ENCODE peak calls at places on chromosome 22, in nine cellular contexts. One of them, this sample, is unnamed.

GRCh38 chr22:20015971-20016733 is 471 bp downstream of the ARVCF start:
- DNase-seq in mucosa of descending colon: peak; percentile 63
- DNase-seq in progenitor cell of endocrine pancreas: peak; percentile 31
- DNase-seq in A549: peak; percentile 12
- DNase-seq in GM06990: no peak
- DNase-seq in cardiac fibroblast: no peak
- DNase-seq in pancreas: peak; percentile 54
- DNase-seq in HFFc6: no peak
- DNase-seq in astrocyte of the spinal cord: no peak
- DNase-seq in this sample: no peak

GRCh38 chr22:26785942-26786341 is 128.6 kb downstream of the MIAT start:
- DNase-seq in mucosa of descending colon: no peak
- DNase-seq in progenitor cell of endocrine pancreas: no peak
- DNase-seq in A549: no peak
- DNase-seq in GM06990: no peak
- DNase-seq in cardiac fibroblast: no peak
- DNase-seq in pancreas: no peak
- DNase-seq in HFFc6: no peak
- DNase-seq in astrocyte of the spinal cord: no peak
- DNase-seq in this sample: no peak

GRCh38 chr22:26905640-26906039 is 248.3 kb downstream of the MIAT start:
- DNase-seq in mucosa of descending colon: no peak
- DNase-seq in progenitor cell of endocrine pancreas: no peak
- DNase-seq in A549: no peak
- DNase-seq in GM06990: no peak
- DNase-seq in cardiac fibroblast: no peak
- DNase-seq in pancreas: no peak
- DNase-seq in HFFc6: no peak
- DNase-seq in astrocyte of the spinal cord: no peak
- DNase-seq in this sample: no peak

GRCh38 chr22:19963863-19964642 is 22.4 kb upstream of the TXNRD2 start:
- DNase-seq in mucosa of descending colon: no peak
- DNase-seq in progenitor cell of endocrine pancreas: no peak
- DNase-seq in A549: no peak
- DNase-seq in GM06990: no peak
- DNase-seq in cardiac fibroblast: no peak
- DNase-seq in pancreas: no peak
- DNase-seq in HFFc6: no peak
- DNase-seq in astrocyte of the spinal cord: no peak
- DNase-seq in this sample: no peak

GRCh38 chr22:31620756-31621480 is 41.1 kb downstream of the PISD start:
- DNase-seq in mucosa of descending colon: no peak
- DNase-seq in progenitor cell of endocrine pancreas: no peak
- DNase-seq in A549: no peak
- DNase-seq in GM06990: no peak
- DNase-seq in cardiac fibroblast: no peak
- DNase-seq in pancreas: no peak
- DNase-seq in HFFc6: no peak
- DNase-seq in astrocyte of the spinal cord: no peak
- DNase-seq in this sample: no peak

GRCh38 chr22:27113211-27114030 is 456.0 kb downstream of the MIAT start:
- DNase-seq in mucosa of descending colon: no peak
- DNase-seq in progenitor cell of endocrine pancreas: no peak
- DNase-seq in A549: peak; percentile 87
- DNase-seq in GM06990: no peak
- DNase-seq in cardiac fibroblast: peak; percentile 94
- DNase-seq in pancreas: peak; percentile 70
- DNase-seq in HFFc6: peak; percentile 84
- DNase-seq in astrocyte of the spinal cord: peak; percentile 96
- DNase-seq in this sample: peak; percentile 52

GRCh38 chr22:48188211-48188845 is 1425.9 kb downstream of the TBC1D22A start:
- DNase-seq in mucosa of descending colon: no peak
- DNase-seq in progenitor cell of endocrine pancreas: no peak
- DNase-seq in A549: peak; percentile 24
- DNase-seq in GM06990: no peak
- DNase-seq in cardiac fibroblast: no peak
- DNase-seq in pancreas: no peak
- DNase-seq in HFFc6: no peak
- DNase-seq in astrocyte of the spinal cord: no peak
- DNase-seq in this sample: no peak

GRCh38 chr22:30325724-30326703 is 727 bp downstream of the TBC1D10A start:
- DNase-seq in mucosa of descending colon: peak; percentile 72
- DNase-seq in progenitor cell of endocrine pancreas: peak; percentile 13
- DNase-seq in A549: no peak
- DNase-seq in GM06990: no peak
- DNase-seq in cardiac fibroblast: no peak
- DNase-seq in pancreas: peak; percentile 51
- DNase-seq in HFFc6: no peak
- DNase-seq in astrocyte of the spinal cord: no peak
- DNase-seq in this sample: no peak

GRCh38 chr22:25404556-25404922 is 159.9 kb upstream of the GRK3 start:
- DNase-seq in mucosa of descending colon: peak; percentile 68
- DNase-seq in progenitor cell of endocrine pancreas: no peak
- DNase-seq in A549: no peak
- DNase-seq in GM06990: no peak
- DNase-seq in cardiac fibroblast: peak; percentile 8
- DNase-seq in pancreas: peak; percentile 37
- DNase-seq in HFFc6: no peak
- DNase-seq in astrocyte of the spinal cord: no peak
- DNase-seq in this sample: no peak
- TF ChIP-seq CTCF in mucosa of descending colon: no peak
- TF ChIP-seq CTCF in progenitor cell of endocrine pancreas: no peak
- TF ChIP-seq CTCF in A549: no peak
- TF ChIP-seq CTCF in GM06990: no peak
- TF ChIP-seq CTCF in cardiac fibroblast: no peak
- TF ChIP-seq CTCF in pancreas: no peak
- TF ChIP-seq CTCF in HFFc6: no peak
- TF ChIP-seq CTCF in astrocyte of the spinal cord: no peak
- TF ChIP-seq CTCF in this sample: no peak

GRCh38 chr22:37624876-37625275 is 14.6 kb upstream of the SH3BP1 start:
- DNase-seq in mucosa of descending colon: no peak
- DNase-seq in progenitor cell of endocrine pancreas: no peak
- DNase-seq in A549: no peak
- DNase-seq in GM06990: no peak
- DNase-seq in cardiac fibroblast: no peak
- DNase-seq in pancreas: no peak
- DNase-seq in HFFc6: no peak
- DNase-seq in astrocyte of the spinal cord: no peak
- DNase-seq in this sample: peak; percentile 18

GRCh38 chr22:37625737-37626136 is 13.7 kb upstream of the SH3BP1 start:
- DNase-seq in mucosa of descending colon: no peak
- DNase-seq in progenitor cell of endocrine pancreas: no peak
- DNase-seq in A549: no peak
- DNase-seq in GM06990: no peak
- DNase-seq in cardiac fibroblast: no peak
- DNase-seq in pancreas: no peak
- DNase-seq in HFFc6: no peak
- DNase-seq in astrocyte of the spinal cord: no peak
- DNase-seq in this sample: peak; percentile 31

GRCh38 chr22:37627091-37627490 is 12.4 kb upstream of the SH3BP1 start:
- DNase-seq in mucosa of descending colon: no peak
- DNase-seq in progenitor cell of endocrine pancreas: no peak
- DNase-seq in A549: no peak
- DNase-seq in GM06990: no peak
- DNase-seq in cardiac fibroblast: no peak
- DNase-seq in pancreas: no peak
- DNase-seq in HFFc6: no peak
- DNase-seq in astrocyte of the spinal cord: no peak
- DNase-seq in this sample: no peak

GRCh38 chr22:37626556-37627075 is 12.9 kb upstream of the SH3BP1 start:
- DNase-seq in mucosa of descending colon: peak; percentile 67
- DNase-seq in progenitor cell of endocrine pancreas: no peak
- DNase-seq in A549: no peak
- DNase-seq in GM06990: no peak
- DNase-seq in cardiac fibroblast: no peak
- DNase-seq in pancreas: no peak
- DNase-seq in HFFc6: no peak
- DNase-seq in astrocyte of the spinal cord: no peak
- DNase-seq in this sample: no peak

DNA sequence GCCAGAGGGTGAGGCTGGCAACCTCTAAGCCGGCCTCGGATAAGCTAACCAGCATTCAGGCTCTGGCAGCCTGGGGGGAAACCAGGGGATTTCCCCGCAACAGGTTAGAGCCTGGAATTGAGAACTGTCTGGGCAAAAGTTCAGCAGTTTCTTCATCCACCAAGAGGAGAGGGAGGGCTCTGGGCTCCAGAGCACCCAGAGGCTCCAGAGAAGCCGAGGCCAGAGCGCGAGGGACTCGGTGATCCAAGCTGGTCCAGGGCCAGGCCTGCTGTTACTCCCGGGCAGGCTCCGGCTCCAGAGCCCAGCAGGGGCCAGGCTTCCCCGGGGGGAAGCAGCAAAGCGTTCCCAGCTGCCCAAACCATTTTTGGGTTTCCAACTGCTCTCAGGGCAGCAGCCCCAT is 13.3 kb upstream of the SH3BP1 start:
- DNase-seq in mucosa of descending colon: peak; percentile 63
- DNase-seq in progenitor cell of endocrine pancreas: no peak
- DNase-seq in A549: no peak
- DNase-seq in GM06990: no peak
- DNase-seq in cardiac fibroblast: peak; percentile 54
- DNase-seq in pancreas: no peak
- DNase-seq in HFFc6: no peak
- DNase-seq in astrocyte of the spinal cord: no peak
- DNase-seq in this sample: peak; percentile 92
- TF ChIP-seq CTCF in mucosa of descending colon: no peak
- TF ChIP-seq CTCF in progenitor cell of endocrine pancreas: no peak
- TF ChIP-seq CTCF in A549: no peak
- TF ChIP-seq CTCF in GM06990: no peak
- TF ChIP-seq CTCF in cardiac fibroblast: no peak
- TF ChIP-seq CTCF in pancreas: no peak
- TF ChIP-seq CTCF in HFFc6: no peak
- TF ChIP-seq CTCF in astrocyte of the spinal cord: no peak
- TF ChIP-seq CTCF in this sample: no peak

GRCh38 chr22:42630211-42630610 is 10.2 kb downstream of the ATP5MGL start:
- DNase-seq in mucosa of descending colon: no peak
- DNase-seq in progenitor cell of endocrine pancreas: no peak
- DNase-seq in A549: no peak
- DNase-seq in GM06990: no peak
- DNase-seq in cardiac fibroblast: no peak
- DNase-seq in pancreas: no peak
- DNase-seq in HFFc6: no peak
- DNase-seq in astrocyte of the spinal cord: no peak
- DNase-seq in this sample: no peak
- TF ChIP-seq CTCF in mucosa of descending colon: no peak
- TF ChIP-seq CTCF in progenitor cell of endocrine pancreas: no peak
- TF ChIP-seq CTCF in A549: no peak
- TF ChIP-seq CTCF in GM06990: no peak
- TF ChIP-seq CTCF in cardiac fibroblast: no peak
- TF ChIP-seq CTCF in pancreas: no peak
- TF ChIP-seq CTCF in HFFc6: no peak
- TF ChIP-seq CTCF in astrocyte of the spinal cord: no peak
- TF ChIP-seq CTCF in this sample: no peak

GRCh38 chr22:49983148-49984042 is 22.8 kb downstream of the PIM3 start:
- DNase-seq in mucosa of descending colon: peak; percentile 40
- DNase-seq in progenitor cell of endocrine pancreas: peak; percentile 19
- DNase-seq in A549: no peak
- DNase-seq in GM06990: no peak
- DNase-seq in cardiac fibroblast: no peak
- DNase-seq in pancreas: peak; percentile 18
- DNase-seq in HFFc6: no peak
- DNase-seq in astrocyte of the spinal cord: no peak
- DNase-seq in this sample: peak; percentile 27
- TF ChIP-seq CTCF in mucosa of descending colon: no peak
- TF ChIP-seq CTCF in progenitor cell of endocrine pancreas: peak; percentile 54
- TF ChIP-seq CTCF in A549: peak; percentile 18
- TF ChIP-seq CTCF in GM06990: peak; percentile 37
- TF ChIP-seq CTCF in cardiac fibroblast: peak; percentile 13
- TF ChIP-seq CTCF in pancreas: peak; percentile 26
- TF ChIP-seq CTCF in HFFc6: peak; percentile 66
- TF ChIP-seq CTCF in astrocyte of the spinal cord: peak; percentile 25
- TF ChIP-seq CTCF in this sample: peak; percentile 17

DNA sequence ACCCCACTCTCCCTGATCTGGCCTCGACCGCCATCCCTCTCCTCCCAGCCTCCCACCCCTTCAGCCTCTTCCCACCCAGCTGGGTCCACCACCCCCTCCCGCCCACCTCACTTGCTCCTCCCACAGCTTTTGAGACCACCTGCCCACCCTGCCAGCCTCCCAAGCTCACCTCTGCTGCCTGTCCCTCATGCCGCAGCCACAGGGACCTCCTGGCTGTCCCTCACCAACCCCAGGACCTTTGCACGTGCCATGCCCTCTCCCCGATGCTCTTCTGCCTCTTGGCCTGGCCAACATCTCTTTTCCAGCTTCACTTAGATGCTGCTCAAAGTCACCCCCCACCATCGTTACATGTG is 6.5 kb downstream of the PNPLA5 start:
- DNase-seq in mucosa of descending colon: no peak
- DNase-seq in progenitor cell of endocrine pancreas: no peak
- DNase-seq in A549: no peak
- DNase-seq in GM06990: no peak
- DNase-seq in cardiac fibroblast: no peak
- DNase-seq in pancreas: no peak
- DNase-seq in HFFc6: no peak
- DNase-seq in astrocyte of the spinal cord: no peak
- DNase-seq in this sample: no peak
- TF ChIP-seq CTCF in mucosa of descending colon: no peak
- TF ChIP-seq CTCF in progenitor cell of endocrine pancreas: no peak
- TF ChIP-seq CTCF in A549: peak; percentile 15
- TF ChIP-seq CTCF in GM06990: no peak
- TF ChIP-seq CTCF in cardiac fibroblast: no peak
- TF ChIP-seq CTCF in pancreas: no peak
- TF ChIP-seq CTCF in HFFc6: peak; percentile 58
- TF ChIP-seq CTCF in astrocyte of the spinal cord: no peak
- TF ChIP-seq CTCF in this sample: no peak

GRCh38 chr22:36986242-36986821 is 32.9 kb downstream of the TST start:
- DNase-seq in mucosa of descending colon: peak; percentile 71
- DNase-seq in progenitor cell of endocrine pancreas: no peak
- DNase-seq in A549: peak; percentile 45
- DNase-seq in GM06990: no peak
- DNase-seq in cardiac fibroblast: peak; percentile 42
- DNase-seq in pancreas: peak; percentile 51
- DNase-seq in HFFc6: no peak
- DNase-seq in astrocyte of the spinal cord: no peak
- DNase-seq in this sample: no peak
- TF ChIP-seq CTCF in mucosa of descending colon: peak; percentile 59
- TF ChIP-seq CTCF in progenitor cell of endocrine pancreas: peak; percentile 59
- TF ChIP-seq CTCF in A549: peak; percentile 44
- TF ChIP-seq CTCF in GM06990: peak; percentile 76
- TF ChIP-seq CTCF in cardiac fibroblast: peak; percentile 74
- TF ChIP-seq CTCF in pancreas: peak; percentile 29
- TF ChIP-seq CTCF in HFFc6: peak; percentile 86
- TF ChIP-seq CTCF in astrocyte of the spinal cord: peak; percentile 54
- TF ChIP-seq CTCF in this sample: no peak